ENCODE peak calls at places on chromosomes 12 and 14, in ten cellular contexts. One of them, this sample, is unnamed.

GRCh38 chr12:64650762-64651161 is 40.5 kb downstream of the RASSF3 start:
- DNase-seq in T-helper 1 cell: no peak
- DNase-seq in fibroblast of mammary gland: no peak
- DNase-seq in right atrium auricular region: no peak
- DNase-seq in IMR-90: peak; percentile 50
- DNase-seq in skeletal muscle cell: no peak
- DNase-seq in NCI-H1694 treated with DMSO at 0.1 percent for 48 hours: no peak
- DNase-seq in stimulated activated CD8-positive, alpha-beta memory T cell treated with anti-CD3 and anti-CD28 coated beads, Interleukin-7, amount 100 ng/mL, for 1 hour: no peak
- DNase-seq in mammary epithelial cell: no peak
- DNase-seq in MV-4-11: no peak
- DNase-seq in this sample: no peak

GRCh38 chr12:87779016-87779415 is 250.2 kb downstream of the C12orf50 start:
- DNase-seq in skeletal muscle cell: no peak
- DNase-seq in MV-4-11: no peak
- DNase-seq in mammary epithelial cell: peak; percentile 58
- DNase-seq in T-helper 1 cell: no peak
- DNase-seq in stimulated activated CD8-positive, alpha-beta memory T cell treated with anti-CD3 and anti-CD28 coated beads, Interleukin-7, amount 100 ng/mL, for 1 hour: no peak
- DNase-seq in IMR-90: peak; percentile 71
- DNase-seq in fibroblast of mammary gland: no peak
- DNase-seq in NCI-H1694 treated with DMSO at 0.1 percent for 48 hours: no peak
- DNase-seq in right atrium auricular region: no peak
- DNase-seq in this sample: no peak

GRCh38 chr12:46676797-46677520 is 148.8 kb downstream of the SLC38A4 start:
- DNase-seq in IMR-90: no peak
- DNase-seq in T-helper 1 cell: no peak
- DNase-seq in mammary epithelial cell: peak; percentile 84
- DNase-seq in fibroblast of mammary gland: no peak
- DNase-seq in stimulated activated CD8-positive, alpha-beta memory T cell treated with anti-CD3 and anti-CD28 coated beads, Interleukin-7, amount 100 ng/mL, for 1 hour: no peak
- DNase-seq in MV-4-11: no peak
- DNase-seq in skeletal muscle cell: no peak
- DNase-seq in NCI-H1694 treated with DMSO at 0.1 percent for 48 hours: no peak
- DNase-seq in right atrium auricular region: no peak
- DNase-seq in this sample: no peak

GRCh38 chr14:93033039-93033982 is 82.4 kb downstream of the ITPK1 start:
- DNase-seq in mammary epithelial cell: no peak
- DNase-seq in IMR-90: no peak
- DNase-seq in stimulated activated CD8-positive, alpha-beta memory T cell treated with anti-CD3 and anti-CD28 coated beads, Interleukin-7, amount 100 ng/mL, for 1 hour: no peak
- DNase-seq in right atrium auricular region: no peak
- DNase-seq in skeletal muscle cell: no peak
- DNase-seq in MV-4-11: peak; percentile 15
- DNase-seq in NCI-H1694 treated with DMSO at 0.1 percent for 48 hours: no peak
- DNase-seq in fibroblast of mammary gland: no peak
- DNase-seq in T-helper 1 cell: no peak
- DNase-seq in this sample: no peak

GRCh38 chr14:69093551-69094421 is 59.1 kb downstream of the DCAF5 start:
- DNase-seq in MV-4-11: no peak
- DNase-seq in NCI-H1694 treated with DMSO at 0.1 percent for 48 hours: no peak
- DNase-seq in right atrium auricular region: no peak
- DNase-seq in skeletal muscle cell: no peak
- DNase-seq in stimulated activated CD8-positive, alpha-beta memory T cell treated with anti-CD3 and anti-CD28 coated beads, Interleukin-7, amount 100 ng/mL, for 1 hour: no peak
- DNase-seq in IMR-90: peak; percentile 61
- DNase-seq in fibroblast of mammary gland: peak; percentile 37
- DNase-seq in T-helper 1 cell: no peak
- DNase-seq in mammary epithelial cell: peak; percentile 47
- DNase-seq in this sample: no peak

GRCh38 chr12:442235-442884 is 17.4 kb upstream of the B4GALNT3 start:
- DNase-seq in fibroblast of mammary gland: peak; percentile 48
- DNase-seq in mammary epithelial cell: peak; percentile 32
- DNase-seq in right atrium auricular region: peak; percentile 71
- DNase-seq in T-helper 1 cell: peak; percentile 37
- DNase-seq in NCI-H1694 treated with DMSO at 0.1 percent for 48 hours: peak; percentile 67
- DNase-seq in stimulated activated CD8-positive, alpha-beta memory T cell treated with anti-CD3 and anti-CD28 coated beads, Interleukin-7, amount 100 ng/mL, for 1 hour: peak; percentile 18
- DNase-seq in IMR-90: peak; percentile 42
- DNase-seq in MV-4-11: peak; percentile 21
- DNase-seq in skeletal muscle cell: no peak
- DNase-seq in this sample: no peak

GRCh38 chr12:120290541-120291312 is 976 bp downstream of the RNU4-2 start:
- DNase-seq in right atrium auricular region: peak; percentile 62
- DNase-seq in MV-4-11: peak; percentile 51
- DNase-seq in T-helper 1 cell: peak; percentile 15
- DNase-seq in stimulated activated CD8-positive, alpha-beta memory T cell treated with anti-CD3 and anti-CD28 coated beads, Interleukin-7, amount 100 ng/mL, for 1 hour: no peak
- DNase-seq in mammary epithelial cell: no peak
- DNase-seq in fibroblast of mammary gland: peak; percentile 2
- DNase-seq in skeletal muscle cell: no peak
- DNase-seq in NCI-H1694 treated with DMSO at 0.1 percent for 48 hours: no peak
- DNase-seq in IMR-90: no peak
- DNase-seq in this sample: no peak

GRCh38 chr14:23052182-23052623 is 5.1 kb downstream of the CDH24 start:
- DNase-seq in IMR-90: no peak
- DNase-seq in stimulated activated CD8-positive, alpha-beta memory T cell treated with anti-CD3 and anti-CD28 coated beads, Interleukin-7, amount 100 ng/mL, for 1 hour: no peak
- DNase-seq in T-helper 1 cell: no peak
- DNase-seq in NCI-H1694 treated with DMSO at 0.1 percent for 48 hours: no peak
- DNase-seq in MV-4-11: no peak
- DNase-seq in fibroblast of mammary gland: no peak
- DNase-seq in right atrium auricular region: no peak
- DNase-seq in mammary epithelial cell: peak; percentile 40
- DNase-seq in skeletal muscle cell: no peak
- DNase-seq in this sample: no peak

GRCh38 chr14:52951730-52952481 is 1.1 kb upstream of the FERMT2 start:
- DNase-seq in IMR-90: peak; percentile 80
- DNase-seq in right atrium auricular region: peak; percentile 75
- DNase-seq in mammary epithelial cell: peak; percentile 60
- DNase-seq in NCI-H1694 treated with DMSO at 0.1 percent for 48 hours: peak; percentile 59
- DNase-seq in MV-4-11: no peak
- DNase-seq in skeletal muscle cell: peak; percentile 59
- DNase-seq in stimulated activated CD8-positive, alpha-beta memory T cell treated with anti-CD3 and anti-CD28 coated beads, Interleukin-7, amount 100 ng/mL, for 1 hour: no peak
- DNase-seq in fibroblast of mammary gland: peak; percentile 86
- DNase-seq in T-helper 1 cell: no peak
- DNase-seq in this sample: no peak

GRCh38 chr12:95942106-95942531 is 295 bp downstream of the CCDC38 start:
- DNase-seq in stimulated activated CD8-positive, alpha-beta memory T cell treated with anti-CD3 and anti-CD28 coated beads, Interleukin-7, amount 100 ng/mL, for 1 hour: no peak
- DNase-seq in MV-4-11: no peak
- DNase-seq in skeletal muscle cell: no peak
- DNase-seq in NCI-H1694 treated with DMSO at 0.1 percent for 48 hours: no peak
- DNase-seq in mammary epithelial cell: no peak
- DNase-seq in right atrium auricular region: no peak
- DNase-seq in T-helper 1 cell: no peak
- DNase-seq in IMR-90: no peak
- DNase-seq in fibroblast of mammary gland: no peak
- DNase-seq in this sample: no peak

GRCh38 chr12:6871052-6871957 is 1.8 kb downstream of the SPSB2 start:
- DNase-seq in right atrium auricular region: no peak
- DNase-seq in skeletal muscle cell: no peak
- DNase-seq in NCI-H1694 treated with DMSO at 0.1 percent for 48 hours: no peak
- DNase-seq in stimulated activated CD8-positive, alpha-beta memory T cell treated with anti-CD3 and anti-CD28 coated beads, Interleukin-7, amount 100 ng/mL, for 1 hour: no peak
- DNase-seq in T-helper 1 cell: no peak
- DNase-seq in fibroblast of mammary gland: no peak
- DNase-seq in mammary epithelial cell: peak; percentile 72
- DNase-seq in MV-4-11: peak; percentile 34
- DNase-seq in IMR-90: no peak
- DNase-seq in this sample: no peak

GRCh38 chr12:116635487-116635886 is 76.3 kb downstream of the MAP1LC3B2 start:
- DNase-seq in fibroblast of mammary gland: no peak
- DNase-seq in right atrium auricular region: no peak
- DNase-seq in NCI-H1694 treated with DMSO at 0.1 percent for 48 hours: no peak
- DNase-seq in mammary epithelial cell: no peak
- DNase-seq in stimulated activated CD8-positive, alpha-beta memory T cell treated with anti-CD3 and anti-CD28 coated beads, Interleukin-7, amount 100 ng/mL, for 1 hour: no peak
- DNase-seq in MV-4-11: peak; percentile 99
- DNase-seq in skeletal muscle cell: no peak
- DNase-seq in IMR-90: no peak
- DNase-seq in T-helper 1 cell: no peak
- DNase-seq in this sample: no peak

GRCh38 chr14:98919431-98919830 is 352.6 kb downstream of the BCL11B start:
- DNase-seq in skeletal muscle cell: no peak
- DNase-seq in right atrium auricular region: no peak
- DNase-seq in mammary epithelial cell: no peak
- DNase-seq in MV-4-11: no peak
- DNase-seq in stimulated activated CD8-positive, alpha-beta memory T cell treated with anti-CD3 and anti-CD28 coated beads, Interleukin-7, amount 100 ng/mL, for 1 hour: no peak
- DNase-seq in NCI-H1694 treated with DMSO at 0.1 percent for 48 hours: no peak
- DNase-seq in IMR-90: no peak
- DNase-seq in T-helper 1 cell: no peak
- DNase-seq in fibroblast of mammary gland: no peak
- DNase-seq in this sample: no peak

GRCh38 chr12:108840605-108841328 is 16.6 kb downstream of the SSH1 start:
- DNase-seq in stimulated activated CD8-positive, alpha-beta memory T cell treated with anti-CD3 and anti-CD28 coated beads, Interleukin-7, amount 100 ng/mL, for 1 hour: no peak
- DNase-seq in right atrium auricular region: no peak
- DNase-seq in NCI-H1694 treated with DMSO at 0.1 percent for 48 hours: no peak
- DNase-seq in MV-4-11: no peak
- DNase-seq in fibroblast of mammary gland: peak; percentile 72
- DNase-seq in mammary epithelial cell: no peak
- DNase-seq in IMR-90: peak; percentile 53
- DNase-seq in T-helper 1 cell: no peak
- DNase-seq in skeletal muscle cell: no peak
- DNase-seq in this sample: no peak

GRCh38 chr12:49954863-49955830 is 4.6 kb downstream of the AQP2 start:
- DNase-seq in mammary epithelial cell: no peak
- DNase-seq in stimulated activated CD8-positive, alpha-beta memory T cell treated with anti-CD3 and anti-CD28 coated beads, Interleukin-7, amount 100 ng/mL, for 1 hour: no peak
- DNase-seq in right atrium auricular region: no peak
- DNase-seq in IMR-90: no peak
- DNase-seq in fibroblast of mammary gland: no peak
- DNase-seq in MV-4-11: no peak
- DNase-seq in skeletal muscle cell: no peak
- DNase-seq in NCI-H1694 treated with DMSO at 0.1 percent for 48 hours: no peak
- DNase-seq in T-helper 1 cell: no peak
- DNase-seq in this sample: no peak

GRCh38 chr12:54159140-54159539 is 29.6 kb downstream of the SMUG1 start:
- DNase-seq in stimulated activated CD8-positive, alpha-beta memory T cell treated with anti-CD3 and anti-CD28 coated beads, Interleukin-7, amount 100 ng/mL, for 1 hour: no peak
- DNase-seq in T-helper 1 cell: no peak
- DNase-seq in skeletal muscle cell: no peak
- DNase-seq in fibroblast of mammary gland: no peak
- DNase-seq in mammary epithelial cell: peak; percentile 17
- DNase-seq in MV-4-11: peak; percentile 6
- DNase-seq in NCI-H1694 treated with DMSO at 0.1 percent for 48 hours: peak; percentile 60
- DNase-seq in IMR-90: no peak
- DNase-seq in right atrium auricular region: no peak
- DNase-seq in this sample: no peak

GRCh38 chr14:68464716-68465115 is 328.2 kb downstream of the ZFP36L1 start:
- DNase-seq in IMR-90: peak; percentile 64
- DNase-seq in fibroblast of mammary gland: peak; percentile 68
- DNase-seq in MV-4-11: peak; percentile 13
- DNase-seq in skeletal muscle cell: no peak
- DNase-seq in mammary epithelial cell: peak; percentile 86
- DNase-seq in T-helper 1 cell: no peak
- DNase-seq in right atrium auricular region: no peak
- DNase-seq in stimulated activated CD8-positive, alpha-beta memory T cell treated with anti-CD3 and anti-CD28 coated beads, Interleukin-7, amount 100 ng/mL, for 1 hour: no peak
- DNase-seq in NCI-H1694 treated with DMSO at 0.1 percent for 48 hours: no peak
- DNase-seq in this sample: no peak

GRCh38 chr14:105924951-105925591 is 398.7 kb downstream of the TMEM121 start:
- DNase-seq in skeletal muscle cell: no peak
- DNase-seq in right atrium auricular region: no peak
- DNase-seq in IMR-90: no peak
- DNase-seq in MV-4-11: no peak
- DNase-seq in T-helper 1 cell: no peak
- DNase-seq in stimulated activated CD8-positive, alpha-beta memory T cell treated with anti-CD3 and anti-CD28 coated beads, Interleukin-7, amount 100 ng/mL, for 1 hour: no peak
- DNase-seq in fibroblast of mammary gland: no peak
- DNase-seq in mammary epithelial cell: no peak
- DNase-seq in NCI-H1694 treated with DMSO at 0.1 percent for 48 hours: no peak
- DNase-seq in this sample: no peak

GRCh38 chr12:32031109-32031508 is 71.9 kb downstream of the RESF1 start:
- DNase-seq in fibroblast of mammary gland: no peak
- DNase-seq in mammary epithelial cell: no peak
- DNase-seq in skeletal muscle cell: no peak
- DNase-seq in IMR-90: no peak
- DNase-seq in MV-4-11: no peak
- DNase-seq in NCI-H1694 treated with DMSO at 0.1 percent for 48 hours: no peak
- DNase-seq in stimulated activated CD8-positive, alpha-beta memory T cell treated with anti-CD3 and anti-CD28 coated beads, Interleukin-7, amount 100 ng/mL, for 1 hour: no peak
- DNase-seq in T-helper 1 cell: no peak
- DNase-seq in right atrium auricular region: no peak
- DNase-seq in this sample: no peak

GRCh38 chr14:63671987-63672386 is 30.3 kb upstream of the WDR89 start:
- DNase-seq in skeletal muscle cell: no peak
- DNase-seq in NCI-H1694 treated with DMSO at 0.1 percent for 48 hours: no peak
- DNase-seq in fibroblast of mammary gland: no peak
- DNase-seq in stimulated activated CD8-positive, alpha-beta memory T cell treated with anti-CD3 and anti-CD28 coated beads, Interleukin-7, amount 100 ng/mL, for 1 hour: no peak
- DNase-seq in T-helper 1 cell: no peak
- DNase-seq in MV-4-11: no peak
- DNase-seq in mammary epithelial cell: no peak
- DNase-seq in IMR-90: no peak
- DNase-seq in right atrium auricular region: no peak
- DNase-seq in this sample: no peak

GRCh38 chr14:59483360-59483759 is 848 bp downstream of the L3HYPDH start:
- DNase-seq in stimulated activated CD8-positive, alpha-beta memory T cell treated with anti-CD3 and anti-CD28 coated beads, Interleukin-7, amount 100 ng/mL, for 1 hour: no peak
- DNase-seq in NCI-H1694 treated with DMSO at 0.1 percent for 48 hours: no peak
- DNase-seq in right atrium auricular region: no peak
- DNase-seq in IMR-90: peak; percentile 84
- DNase-seq in T-helper 1 cell: no peak
- DNase-seq in MV-4-11: no peak
- DNase-seq in skeletal muscle cell: peak; percentile 65
- DNase-seq in fibroblast of mammary gland: peak; percentile 89
- DNase-seq in mammary epithelial cell: no peak
- DNase-seq in this sample: no peak

GRCh38 chr12:105855691-105856405 is 282.9 kb downstream of the NUAK1 start:
- DNase-seq in mammary epithelial cell: no peak
- DNase-seq in stimulated activated CD8-positive, alpha-beta memory T cell treated with anti-CD3 and anti-CD28 coated beads, Interleukin-7, amount 100 ng/mL, for 1 hour: no peak
- DNase-seq in T-helper 1 cell: no peak
- DNase-seq in right atrium auricular region: no peak
- DNase-seq in skeletal muscle cell: no peak
- DNase-seq in IMR-90: no peak
- DNase-seq in MV-4-11: no peak
- DNase-seq in NCI-H1694 treated with DMSO at 0.1 percent for 48 hours: no peak
- DNase-seq in fibroblast of mammary gland: no peak
- DNase-seq in this sample: no peak

GRCh38 chr12:74043343-74043742 is 494.3 kb upstream of the ATXN7L3B start:
- DNase-seq in stimulated activated CD8-positive, alpha-beta memory T cell treated with anti-CD3 and anti-CD28 coated beads, Interleukin-7, amount 100 ng/mL, for 1 hour: no peak
- DNase-seq in skeletal muscle cell: peak; percentile 86
- DNase-seq in T-helper 1 cell: no peak
- DNase-seq in MV-4-11: no peak
- DNase-seq in NCI-H1694 treated with DMSO at 0.1 percent for 48 hours: no peak
- DNase-seq in right atrium auricular region: no peak
- DNase-seq in fibroblast of mammary gland: peak; percentile 20
- DNase-seq in IMR-90: no peak
- DNase-seq in mammary epithelial cell: peak; percentile 98
- DNase-seq in this sample: no peak

GRCh38 chr14:99517643-99518381 is 36.6 kb downstream of the CCNK start:
- DNase-seq in NCI-H1694 treated with DMSO at 0.1 percent for 48 hours: no peak
- DNase-seq in T-helper 1 cell: no peak
- DNase-seq in IMR-90: no peak
- DNase-seq in MV-4-11: no peak
- DNase-seq in stimulated activated CD8-positive, alpha-beta memory T cell treated with anti-CD3 and anti-CD28 coated beads, Interleukin-7, amount 100 ng/mL, for 1 hour: no peak
- DNase-seq in skeletal muscle cell: no peak
- DNase-seq in right atrium auricular region: no peak
- DNase-seq in mammary epithelial cell: no peak
- DNase-seq in fibroblast of mammary gland: no peak
- DNase-seq in this sample: no peak

GRCh38 chr12:3199551-3200031 is 122.4 kb downstream of the TSPAN9 start:
- DNase-seq in skeletal muscle cell: no peak
- DNase-seq in stimulated activated CD8-positive, alpha-beta memory T cell treated with anti-CD3 and anti-CD28 coated beads, Interleukin-7, amount 100 ng/mL, for 1 hour: no peak
- DNase-seq in mammary epithelial cell: no peak
- DNase-seq in IMR-90: peak; percentile 59
- DNase-seq in right atrium auricular region: no peak
- DNase-seq in MV-4-11: no peak
- DNase-seq in NCI-H1694 treated with DMSO at 0.1 percent for 48 hours: no peak
- DNase-seq in T-helper 1 cell: no peak
- DNase-seq in fibroblast of mammary gland: peak; percentile 35
- DNase-seq in this sample: no peak

GRCh38 chr12:133129368-133130037 is 571 bp downstream of the ZNF891 start:
- DNase-seq in stimulated activated CD8-positive, alpha-beta memory T cell treated with anti-CD3 and anti-CD28 coated beads, Interleukin-7, amount 100 ng/mL, for 1 hour: no peak
- DNase-seq in skeletal muscle cell: no peak
- DNase-seq in NCI-H1694 treated with DMSO at 0.1 percent for 48 hours: no peak
- DNase-seq in T-helper 1 cell: no peak
- DNase-seq in MV-4-11: no peak
- DNase-seq in fibroblast of mammary gland: peak; percentile 42
- DNase-seq in right atrium auricular region: no peak
- DNase-seq in mammary epithelial cell: no peak
- DNase-seq in IMR-90: peak; percentile 15
- DNase-seq in this sample: no peak

GRCh38 chr14:54681819-54682261 is 114.9 kb downstream of the SAMD4A start:
- DNase-seq in right atrium auricular region: no peak
- DNase-seq in IMR-90: peak; percentile 93
- DNase-seq in NCI-H1694 treated with DMSO at 0.1 percent for 48 hours: no peak
- DNase-seq in T-helper 1 cell: no peak
- DNase-seq in mammary epithelial cell: peak; percentile 91
- DNase-seq in MV-4-11: peak; percentile 45
- DNase-seq in skeletal muscle cell: no peak
- DNase-seq in stimulated activated CD8-positive, alpha-beta memory T cell treated with anti-CD3 and anti-CD28 coated beads, Interleukin-7, amount 100 ng/mL, for 1 hour: no peak
- DNase-seq in fibroblast of mammary gland: peak; percentile 51
- DNase-seq in this sample: no peak

GRCh38 chr14:59283380-59283779 is 94.9 kb downstream of the DAAM1 start:
- DNase-seq in mammary epithelial cell: peak; percentile 85
- DNase-seq in stimulated activated CD8-positive, alpha-beta memory T cell treated with anti-CD3 and anti-CD28 coated beads, Interleukin-7, amount 100 ng/mL, for 1 hour: no peak
- DNase-seq in NCI-H1694 treated with DMSO at 0.1 percent for 48 hours: no peak
- DNase-seq in IMR-90: peak; percentile 51
- DNase-seq in skeletal muscle cell: peak; percentile 56
- DNase-seq in MV-4-11: no peak
- DNase-seq in T-helper 1 cell: no peak
- DNase-seq in fibroblast of mammary gland: peak; percentile 78
- DNase-seq in right atrium auricular region: no peak
- DNase-seq in this sample: no peak

This sample was measured in cortex of kidney.